ENCODE peak calls at places on chromosomes 5 and 9, in seven cellular contexts. S is GM13976; O is fibroblast of pulmonary artery; F is transverse colon; Z is esophagus muscularis mucosa; G is CD4-positive, alpha-beta T cell; C is astrocyte of the cerebellum. Q is an unnamed sample.
A peak's percentile ranks its signal among the peaks of the same experiment; 100 is the strongest.

GRCh38 chr9:112861638-112862555 is 28.8 kb downstream of the SLC46A2 start:
- DNase-seq in S (no peak), O (peak; percentile 69), F (peak; percentile 20), Z (no peak), G (no peak), C (no peak), Q (no peak)

GRCh38 chr9:3028535-3028934 is 184.6 kb upstream of the PUM3 start:
- DNase-seq in S (no peak), O (no peak), F (no peak), Z (no peak), G (no peak), C (peak; percentile 88), Q (peak; percentile 33)

GRCh38 chr9:36623280-36623679 is 50.6 kb downstream of the MELK start:
- DNase-seq in S (no peak), O (peak; percentile 35), F (no peak), Z (no peak), G (no peak), C (no peak), Q (no peak)

GRCh38 chr9:130857864-130858730 is 23.0 kb downstream of the ABL1 start:
- DNase-seq in S (no peak), O (peak; percentile 91), F (peak; percentile 53), Z (no peak), G (no peak), C (peak; percentile 89), Q (no peak)

GRCh38 chr5:166262395-166262794 is 2029.0 kb upstream of the WWC1 start:
- DNase-seq in S (no peak), O (no peak), F (no peak), Z (no peak), G (no peak), C (no peak), Q (no peak)

GRCh38 chr5:21391506-21391905 is 1403.5 kb upstream of the CDH18 start:
- DNase-seq in S (no peak), O (no peak), F (no peak), Z (no peak), G (no peak), C (peak; percentile 4), Q (peak; percentile 13)

GRCh38 chr9:124776613-124776951 is 351 bp upstream of the OLFML2A start:
- DNase-seq in S (no peak), O (no peak), F (no peak), Z (no peak), G (no peak), C (no peak), Q (no peak)

GRCh38 chr5:157520911-157521703 is 54.5 kb downstream of the ADAM19 start:
- DNase-seq in S (no peak), O (peak; percentile 89), F (peak; percentile 44), Z (no peak), G (no peak), C (no peak), Q (no peak)

GRCh38 chr9:28956111-28956880 is 1383.0 kb upstream of the C9orf72 start:
- DNase-seq in S (no peak), O (no peak), F (no peak), Z (no peak), G (no peak), C (no peak), Q (no peak)

GRCh38 chr5:10424124-10424731 is 17.5 kb upstream of the ROPN1L start:
- DNase-seq in S (no peak), O (peak; percentile 64), F (no peak), Z (no peak), G (no peak), C (peak; percentile 44), Q (peak; percentile 12)

GRCh38 chr5:24005384-24005783 is 498.0 kb downstream of the PRDM9 start:
- DNase-seq in S (no peak), O (no peak), F (no peak), Z (no peak), G (no peak), C (no peak), Q (no peak)

GRCh38 chr5:129074903-129075302 is 19.6 kb upstream of the ISOC1 start:
- DNase-seq in S (no peak), O (no peak), F (no peak), Z (no peak), G (no peak), C (no peak), Q (no peak)

GRCh38 chr9:100020121-100020780 is 78.5 kb downstream of the ERP44 start:
- DNase-seq in S (no peak), O (peak; percentile 17), F (no peak), Z (no peak), G (no peak), C (peak; percentile 41), Q (no peak)

GRCh38 chr5:64384761-64385160 is 121.1 kb upstream of the RGS7BP start:
- DNase-seq in S (peak; percentile 12), O (peak; percentile 36), F (no peak), Z (no peak), G (no peak), C (peak; percentile 24), Q (peak; percentile 57)

GRCh38 chr9:27572918-27573698 is at the start of gene C9orf72:
- DNase-seq in S (peak; percentile 84), O (no peak), F (peak; percentile 87), Z (peak; percentile 95), G (peak; percentile 83), C (no peak), Q (peak; percentile 73)

GRCh38 chr9:100104314-100104713 is 5.3 kb downstream of the INVS start:
- DNase-seq in S (no peak), O (no peak), F (no peak), Z (no peak), G (no peak), C (no peak), Q (no peak)

GRCh38 chr9:77927265-77927664 is 104.3 kb downstream of the GNAQ start:
- DNase-seq in S (no peak), O (peak; percentile 62), F (no peak), Z (no peak), G (no peak), C (no peak), Q (no peak)

GRCh38 chr9:115254781-115255180 is 136.8 kb upstream of the TNC start:
- DNase-seq in S (no peak), O (no peak), F (no peak), Z (no peak), G (no peak), C (no peak), Q (no peak)

GRCh38 chr9:33044677-33045282 is 19.7 kb downstream of the DNAJA1 start:
- DNase-seq in S (no peak), O (peak; percentile 22), F (peak; percentile 48), Z (no peak), G (no peak), C (no peak), Q (peak; percentile 41)

GRCh38 chr9:91359734-91360470 is 1.8 kb downstream of the AUH start:
- DNase-seq in S (no peak), O (no peak), F (no peak), Z (no peak), G (no peak), C (no peak), Q (no peak)

GRCh38 chr5:107949688-107950341 is 279.1 kb upstream of the EFNA5 start:
- DNase-seq in S (no peak), O (no peak), F (no peak), Z (no peak), G (no peak), C (no peak), Q (no peak)

GRCh38 chr5:108919591-108920326 is 172.1 kb downstream of the FER start:
- DNase-seq in S (peak; percentile 32), O (peak; percentile 18), F (no peak), Z (no peak), G (no peak), C (no peak), Q (no peak)

GRCh38 chr9:79630521-79631403 is 59.0 kb downstream of the TLE4 start:
- DNase-seq in S (no peak), O (no peak), F (no peak), Z (no peak), G (no peak), C (no peak), Q (no peak)

GRCh38 chr5:97575322-97575721 is 392.3 kb upstream of the RIOK2 start:
- DNase-seq in S (no peak), O (no peak), F (no peak), Z (no peak), G (no peak), C (no peak), Q (no peak)

GRCh38 chr5:1318659-1319251 is 23.9 kb upstream of the TERT start:
- DNase-seq in S (no peak), O (no peak), F (peak; percentile 69), Z (no peak), G (no peak), C (no peak), Q (no peak)

GRCh38 chr5:162591724-162592123 is 524.2 kb downstream of the GABRG2 start:
- DNase-seq in S (no peak), O (no peak), F (no peak), Z (no peak), G (no peak), C (no peak), Q (no peak)

GRCh38 chr5:162593881-162594280 is 526.3 kb downstream of the GABRG2 start:
- DNase-seq in S (no peak), O (no peak), F (no peak), Z (no peak), G (no peak), C (no peak), Q (no peak)
- TF ChIP-seq CTCF in S (no peak), O (no peak), F (peak; percentile 37), Z (no peak), G (no peak), C (peak; percentile 5), Q (peak; percentile 42)

DNA sequence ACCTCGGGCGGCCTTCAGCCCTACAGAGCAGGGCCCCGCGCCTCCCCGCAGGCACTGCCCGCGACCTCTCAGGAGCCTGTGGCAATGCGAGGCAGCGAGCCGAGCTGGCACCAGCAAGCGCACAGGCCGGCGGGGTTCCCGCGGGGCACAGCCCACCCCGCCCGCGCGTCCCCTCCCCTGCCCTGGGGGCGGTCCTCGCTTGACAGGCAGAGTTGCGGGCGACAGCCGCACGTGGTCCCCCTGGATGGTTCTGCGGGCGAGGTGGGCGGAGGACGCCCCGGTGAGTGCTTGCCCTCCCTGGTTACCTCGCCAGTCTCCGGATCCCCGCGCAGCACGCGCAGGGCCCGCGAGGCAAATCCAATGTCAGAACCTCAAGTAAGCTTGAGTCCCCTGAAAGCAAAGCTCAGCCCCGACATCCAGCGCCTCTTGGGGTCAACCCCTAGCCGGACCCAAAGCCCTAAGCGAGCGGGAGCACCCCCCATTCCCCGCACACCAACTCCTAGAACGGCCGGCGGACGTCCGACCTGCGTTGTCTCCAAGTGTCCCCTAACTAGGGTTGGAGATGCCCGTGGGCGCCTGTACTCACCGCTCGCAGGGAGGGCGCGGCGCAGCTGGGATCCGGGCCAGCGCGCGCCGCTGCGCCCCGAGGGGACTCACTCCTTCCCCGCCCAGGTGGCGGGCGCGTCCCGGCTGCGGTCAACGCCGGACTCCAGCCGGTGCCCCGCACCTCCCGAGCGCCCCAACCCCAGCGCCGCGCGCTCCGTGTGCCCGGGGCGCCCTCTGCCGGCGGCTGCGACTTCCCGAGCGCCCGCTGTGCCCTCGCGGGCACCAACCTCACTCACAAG is at the start of gene DRD1:
- DNase-seq in S (peak; percentile 82), O (peak; percentile 13), F (peak; percentile 26), Z (peak; percentile 90), G (peak; percentile 7), C (no peak), Q (peak; percentile 79)
- TF ChIP-seq CTCF in S (peak; percentile 72), O (peak; percentile 8), F (peak; percentile 56), Z (peak; percentile 62), G (peak; percentile 45), C (peak; percentile 71), Q (peak; percentile 77)

GRCh38 chr9:113993838-113994540 is 84.1 kb downstream of the AMBP start:
- DNase-seq in S (no peak), O (peak; percentile 90), F (peak; percentile 58), Z (no peak), G (no peak), C (peak; percentile 56), Q (no peak)
- TF ChIP-seq CTCF in S (no peak), O (peak; percentile 9), F (no peak), Z (no peak), G (no peak), C (no peak), Q (no peak)

GRCh38 chr5:172293745-172294342 is 10.3 kb upstream of the UBTD2 start:
- DNase-seq in S (no peak), O (no peak), F (no peak), Z (no peak), G (no peak), C (no peak), Q (no peak)
- TF ChIP-seq CTCF in S (no peak), O (no peak), F (no peak), Z (no peak), G (peak; percentile 23), C (no peak), Q (no peak)